ENCODE peak calls at places on chromosomes 7 and 10, in nine cellular contexts. K, B, M, I, D, Z, W, C and V are unnamed samples. For H3K36me3 and H3K27me3, the result is how much of the 10 kb centered on the place peaks cover.

GRCh38 chr10:98748298-98748697 is 301.6 kb upstream of the HPS1 start:
- DNase-seq in I (peak), C (peak), D (peak), K (no peak), B (peak), Z (peak), W (no peak), M (no peak), V (no peak)

GRCh38 chr7:150924256-150924851 is 53.8 kb downstream of the KCNH2 start:
- DNase-seq in W (no peak), D (no peak), B (no peak), Z (no peak), K (no peak), C (no peak), M (no peak), I (no peak), V (no peak)

GRCh38 chr10:68082815-68083395 is 7.8 kb upstream of the HERC4 start:
- DNase-seq in Z (no peak), M (no peak), D (no peak), K (no peak), W (no peak), I (no peak), B (no peak), C (peak), V (no peak)

GRCh38 chr7:3043544-3044395 is at the start of gene CARD11:
- DNase-seq in M (no peak), K (no peak), D (no peak), W (no peak), C (peak), I (no peak), B (peak), Z (peak), V (peak)

GRCh38 chr7:128591705-128592104 is 80.4 kb upstream of the GARIN1A start:
- DNase-seq in C (no peak), W (no peak), Z (no peak), I (no peak), D (no peak), K (no peak), B (no peak), M (no peak), V (no peak)

GRCh38 chr10:117547301-117548153 is 5.0 kb downstream of the EMX2 start:
- DNase-seq in I (no peak), M (no peak), W (no peak), C (peak), Z (no peak), B (no peak), D (no peak), K (peak), V (no peak)

GRCh38 chr7:38463277-38464224 is 167.6 kb downstream of the AMPH start:
- DNase-seq in M (peak), K (no peak), D (peak), Z (peak), W (peak), I (no peak), B (peak), C (no peak), V (peak)

GRCh38 chr10:85741626-85742300 is 624.8 kb downstream of the GRID1 start:
- DNase-seq in C (no peak), I (no peak), K (no peak), M (no peak), D (no peak), W (no peak), B (no peak), Z (no peak), V (no peak)

GRCh38 chr10:24349379-24350110 is 140.6 kb downstream of the KIAA1217 start:
- DNase-seq in Z (no peak), B (no peak), D (no peak), C (no peak), K (no peak), M (no peak), W (no peak), I (no peak), V (no peak)

GRCh38 chr10:43235070-43235900 is 31.6 kb downstream of the RASGEF1A start:
- DNase-seq in M (no peak), K (peak), B (no peak), D (no peak), I (no peak), W (no peak), Z (no peak), C (no peak), V (peak)

GRCh38 chr10:119268871-119269506 is 61.6 kb downstream of the GRK5 start:
- DNase-seq in Z (no peak), C (no peak), D (no peak), W (no peak), M (no peak), K (no peak), I (no peak), B (no peak), V (peak)

GRCh38 chr10:96049340-96049739 is 6.0 kb downstream of the CCNJ start:
- DNase-seq in B (no peak), C (no peak), I (no peak), Z (no peak), K (no peak), D (no peak), M (no peak), W (no peak), V (no peak)
- H3K36me3 ChIP-seq in B (under half), C (under half), I (under half), Z (under half), K (under half), D (under half), M (under half), W (under half), V (under half)

GRCh38 chr10:132943555-132944404 is 1.4 kb upstream of the CFAP46 start:
- DNase-seq in M (no peak), W (no peak), I (no peak), B (no peak), D (no peak), Z (no peak), K (peak), C (no peak), V (no peak)
- H3K27me3 ChIP-seq in M (half or more), W (under half), I (under half), B (under half), D (under half), Z (under half), K (under half), C (under half), V (under half)

DNA sequence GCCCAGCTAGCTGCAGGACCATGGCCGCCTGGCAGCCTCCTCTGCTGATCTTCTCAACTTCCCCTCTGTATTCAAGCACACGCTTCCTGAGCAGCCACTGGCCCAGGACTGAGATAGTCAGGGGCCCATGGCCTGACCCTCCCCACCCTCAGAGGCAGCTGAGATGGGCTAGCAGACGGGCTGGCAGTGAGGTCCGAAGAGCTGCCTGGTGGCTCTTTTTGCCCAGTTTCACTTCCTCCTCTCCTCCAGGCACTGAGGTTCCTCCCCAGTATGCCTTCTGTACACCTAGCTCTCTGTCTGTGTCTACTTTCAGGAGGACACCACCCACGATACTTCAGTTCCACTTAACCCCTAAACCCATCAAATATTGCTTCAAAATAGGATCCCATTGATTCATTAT is 395.6 kb downstream of the TNS3 start:
- DNase-seq in M (no peak), C (no peak), W (peak), B (no peak), I (no peak), K (no peak), Z (no peak), D (no peak), V (peak)
- H3K27ac ChIP-seq in M (no peak), C (no peak), W (no peak), B (no peak), I (no peak), K (no peak), Z (no peak), D (no peak), V (no peak)

DNA sequence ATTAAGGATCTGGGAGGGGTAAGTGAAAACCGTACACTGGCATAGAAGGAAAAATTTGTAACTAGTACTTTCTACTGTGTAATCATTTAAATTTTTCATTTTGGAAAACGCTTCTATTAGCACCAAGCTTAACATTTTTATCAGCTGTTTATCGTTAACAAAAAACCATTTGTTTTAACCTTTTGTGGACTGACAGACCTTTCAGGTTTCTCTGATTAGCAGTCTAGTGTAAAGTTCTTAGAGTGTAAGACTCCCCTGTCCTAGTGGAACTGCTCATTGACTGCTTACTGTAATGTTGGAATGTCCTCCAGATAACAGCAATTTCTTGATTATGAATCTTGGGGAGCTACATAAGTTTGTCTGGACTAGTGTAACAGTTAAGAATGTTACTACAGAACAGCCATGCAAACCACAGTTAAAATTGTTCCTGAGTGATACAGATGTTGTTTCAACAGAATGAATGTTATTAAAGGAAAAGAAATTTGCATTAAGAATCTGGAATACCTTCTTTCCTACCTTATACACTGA is 2.0 kb downstream of the DBF4 start:
- DNase-seq in B (no peak), W (no peak), D (no peak), C (no peak), I (no peak), K (no peak), M (no peak), Z (no peak), V (no peak)
- H3K36me3 ChIP-seq in B (under half), W (under half), D (under half), C (under half), I (under half), K (under half), M (under half), Z (under half), V (under half)

GRCh38 chr10:97097154-97097490 is 88.6 kb downstream of the SLIT1 start:
- DNase-seq in W (no peak), K (no peak), C (no peak), I (no peak), B (no peak), D (no peak), M (no peak), Z (no peak), V (no peak)

GRCh38 chr10:97096327-97097153 is 89.2 kb downstream of the SLIT1 start:
- DNase-seq in K (no peak), Z (no peak), C (no peak), I (no peak), M (no peak), W (no peak), B (no peak), D (no peak), V (no peak)

GRCh38 chr10:97099089-97099488 is 86.7 kb downstream of the SLIT1 start:
- DNase-seq in W (no peak), I (no peak), D (no peak), K (peak), B (no peak), C (no peak), Z (no peak), M (no peak), V (no peak)

GRCh38 chr10:97099868-97100267 is 85.9 kb downstream of the SLIT1 start:
- DNase-seq in M (no peak), I (no peak), K (no peak), Z (no peak), B (no peak), D (no peak), W (no peak), C (no peak), V (no peak)

GRCh38 chr10:97095701-97096300 is 90.0 kb downstream of the SLIT1 start:
- DNase-seq in I (no peak), K (no peak), Z (no peak), W (no peak), C (no peak), B (no peak), D (no peak), M (no peak), V (no peak)
- H3K27me3 ChIP-seq in I (under half), K (under half), Z (under half), W (under half), C (under half), B (under half), D (under half), M (under half), V (under half)

DNA sequence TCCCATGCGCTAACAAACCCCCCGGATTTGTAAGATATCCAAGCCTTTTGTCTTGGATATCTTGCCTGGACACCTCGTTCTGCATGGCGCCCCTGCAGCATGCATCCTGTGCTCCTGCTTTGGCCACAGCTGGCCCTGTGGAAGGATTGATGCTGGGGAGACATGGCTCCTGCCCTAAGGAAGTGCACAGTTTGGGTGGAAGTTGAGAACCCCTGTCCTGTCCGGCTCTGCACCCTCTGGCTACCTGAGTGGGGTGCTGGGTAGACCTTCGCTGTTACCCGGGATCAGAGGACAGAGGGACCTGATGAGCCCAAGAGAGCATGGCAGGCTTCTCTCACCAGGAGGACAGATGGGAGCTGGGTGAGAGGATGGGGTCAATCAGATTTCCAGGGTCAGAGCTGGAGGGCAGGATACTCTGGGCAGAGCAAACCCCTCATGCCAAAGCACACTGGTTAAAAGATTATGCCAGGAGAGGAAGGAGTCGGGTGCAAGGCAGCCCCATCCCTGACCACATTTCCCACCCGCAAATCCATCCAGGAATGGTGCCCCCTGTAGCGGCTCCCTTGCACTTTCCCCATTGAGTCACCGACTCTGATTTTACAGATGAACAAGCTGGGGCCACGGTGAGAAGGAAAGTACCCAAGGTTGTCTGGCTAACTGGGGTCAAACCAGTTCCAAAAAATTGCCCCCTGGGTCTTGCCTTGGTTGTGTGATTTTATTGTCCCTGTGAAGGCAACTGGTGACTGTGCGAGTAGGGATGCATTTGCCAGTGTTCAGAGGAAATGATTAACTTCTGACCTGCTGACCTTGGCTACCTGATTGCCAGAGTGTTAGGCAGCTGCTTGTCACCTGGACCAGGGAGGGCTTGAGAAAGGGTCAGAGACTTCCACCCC is 290.1 kb upstream of the ZMIZ1 start:
- DNase-seq in K (no peak), W (no peak), Z (no peak), I (no peak), D (no peak), M (no peak), C (no peak), B (no peak), V (peak)
- H3K27ac ChIP-seq in K (peak), W (no peak), Z (no peak), I (no peak), D (no peak), M (no peak), C (no peak), B (no peak), V (no peak)